ENCODE peak calls at places on chromosome 21, in nine cellular contexts. One of them, this sample, is unnamed.

GRCh38 chr21:17732306-17732705 is 86.8 kb downstream of the C21orf91 start:
- DNase-seq in progenitor cell of endocrine pancreas: no peak
- DNase-seq in BJ: no peak
- DNase-seq in heart left ventricle: no peak
- DNase-seq in IMR-90: peak
- DNase-seq in transverse colon: no peak
- DNase-seq in A549: no peak
- DNase-seq in neural progenitor cell: no peak
- DNase-seq in CD14-positive monocyte: no peak
- DNase-seq in this sample: no peak

GRCh38 chr21:21018841-21019240 is 20.6 kb downstream of the NCAM2 start:
- DNase-seq in progenitor cell of endocrine pancreas: no peak
- DNase-seq in BJ: no peak
- DNase-seq in heart left ventricle: no peak
- DNase-seq in IMR-90: no peak
- DNase-seq in transverse colon: no peak
- DNase-seq in A549: no peak
- DNase-seq in neural progenitor cell: no peak
- DNase-seq in CD14-positive monocyte: no peak
- DNase-seq in this sample: no peak

GRCh38 chr21:14968029-14968428 is 96.8 kb downstream of the NRIP1 start:
- DNase-seq in progenitor cell of endocrine pancreas: no peak
- DNase-seq in BJ: no peak
- DNase-seq in heart left ventricle: no peak
- DNase-seq in IMR-90: no peak
- DNase-seq in transverse colon: no peak
- DNase-seq in A549: no peak
- DNase-seq in neural progenitor cell: no peak
- DNase-seq in CD14-positive monocyte: no peak
- DNase-seq in this sample: no peak

GRCh38 chr21:38439336-38439900 is 58.9 kb downstream of the ERG start:
- DNase-seq in progenitor cell of endocrine pancreas: no peak
- DNase-seq in BJ: no peak
- DNase-seq in heart left ventricle: no peak
- DNase-seq in IMR-90: no peak
- DNase-seq in transverse colon: no peak
- DNase-seq in A549: no peak
- DNase-seq in neural progenitor cell: no peak
- DNase-seq in CD14-positive monocyte: no peak
- DNase-seq in this sample: no peak

GRCh38 chr21:38242036-38242435 is 14.8 kb upstream of the KCNJ15 start:
- DNase-seq in progenitor cell of endocrine pancreas: no peak
- DNase-seq in BJ: no peak
- DNase-seq in heart left ventricle: no peak
- DNase-seq in IMR-90: no peak
- DNase-seq in transverse colon: no peak
- DNase-seq in A549: no peak
- DNase-seq in neural progenitor cell: no peak
- DNase-seq in CD14-positive monocyte: no peak
- DNase-seq in this sample: no peak

GRCh38 chr21:34132202-34132601 is 58.8 kb downstream of the MRPS6 start:
- DNase-seq in progenitor cell of endocrine pancreas: no peak
- DNase-seq in BJ: no peak
- DNase-seq in heart left ventricle: no peak
- DNase-seq in IMR-90: no peak
- DNase-seq in transverse colon: no peak
- DNase-seq in A549: no peak
- DNase-seq in neural progenitor cell: no peak
- DNase-seq in CD14-positive monocyte: no peak
- DNase-seq in this sample: no peak

GRCh38 chr21:30600787-30601186 is at the start of gene KRTAP22-1:
- DNase-seq in progenitor cell of endocrine pancreas: no peak
- DNase-seq in BJ: no peak
- DNase-seq in heart left ventricle: no peak
- DNase-seq in IMR-90: no peak
- DNase-seq in transverse colon: no peak
- DNase-seq in A549: no peak
- DNase-seq in neural progenitor cell: no peak
- DNase-seq in CD14-positive monocyte: no peak
- DNase-seq in this sample: no peak

GRCh38 chr21:27390384-27390783 is 423.5 kb upstream of the ADAMTS5 start:
- DNase-seq in progenitor cell of endocrine pancreas: no peak
- DNase-seq in BJ: no peak
- DNase-seq in heart left ventricle: no peak
- DNase-seq in IMR-90: no peak
- DNase-seq in transverse colon: no peak
- DNase-seq in A549: no peak
- DNase-seq in neural progenitor cell: no peak
- DNase-seq in CD14-positive monocyte: no peak
- DNase-seq in this sample: no peak

GRCh38 chr21:23160914-23161313 is 2162.7 kb downstream of the NCAM2 start:
- DNase-seq in progenitor cell of endocrine pancreas: no peak
- DNase-seq in BJ: no peak
- DNase-seq in heart left ventricle: no peak
- DNase-seq in IMR-90: no peak
- DNase-seq in transverse colon: no peak
- DNase-seq in A549: no peak
- DNase-seq in neural progenitor cell: no peak
- DNase-seq in CD14-positive monocyte: no peak
- DNase-seq in this sample: no peak

GRCh38 chr21:31781737-31782136 is 49.8 kb upstream of the SCAF4 start:
- DNase-seq in progenitor cell of endocrine pancreas: no peak
- DNase-seq in BJ: no peak
- DNase-seq in heart left ventricle: no peak
- DNase-seq in IMR-90: peak
- DNase-seq in transverse colon: no peak
- DNase-seq in A549: peak
- DNase-seq in neural progenitor cell: no peak
- DNase-seq in CD14-positive monocyte: peak
- DNase-seq in this sample: no peak

GRCh38 chr21:37032877-37033471 is 26.5 kb downstream of the RIPPLY3 start:
- DNase-seq in progenitor cell of endocrine pancreas: no peak
- DNase-seq in BJ: peak
- DNase-seq in heart left ventricle: no peak
- DNase-seq in IMR-90: peak
- DNase-seq in transverse colon: no peak
- DNase-seq in A549: peak
- DNase-seq in neural progenitor cell: no peak
- DNase-seq in CD14-positive monocyte: no peak
- DNase-seq in this sample: no peak

GRCh38 chr21:33278736-33279135 is 12.6 kb downstream of the IL10RB start:
- DNase-seq in progenitor cell of endocrine pancreas: no peak
- DNase-seq in BJ: no peak
- DNase-seq in heart left ventricle: no peak
- DNase-seq in IMR-90: peak
- DNase-seq in transverse colon: no peak
- DNase-seq in A549: no peak
- DNase-seq in neural progenitor cell: no peak
- DNase-seq in CD14-positive monocyte: no peak
- DNase-seq in this sample: no peak

GRCh38 chr21:14520535-14520934 is 25.6 kb downstream of the SAMSN1 start:
- DNase-seq in progenitor cell of endocrine pancreas: no peak
- DNase-seq in BJ: no peak
- DNase-seq in heart left ventricle: no peak
- DNase-seq in IMR-90: no peak
- DNase-seq in transverse colon: no peak
- DNase-seq in A549: no peak
- DNase-seq in neural progenitor cell: no peak
- DNase-seq in CD14-positive monocyte: peak
- DNase-seq in this sample: no peak

GRCh38 chr21:9774347-9774746 is 747.0 kb upstream of the TPTE start:
- DNase-seq in progenitor cell of endocrine pancreas: no peak
- DNase-seq in BJ: no peak
- DNase-seq in heart left ventricle: no peak
- DNase-seq in IMR-90: no peak
- DNase-seq in transverse colon: no peak
- DNase-seq in A549: no peak
- DNase-seq in neural progenitor cell: no peak
- DNase-seq in CD14-positive monocyte: no peak
- DNase-seq in this sample: no peak

DNA sequence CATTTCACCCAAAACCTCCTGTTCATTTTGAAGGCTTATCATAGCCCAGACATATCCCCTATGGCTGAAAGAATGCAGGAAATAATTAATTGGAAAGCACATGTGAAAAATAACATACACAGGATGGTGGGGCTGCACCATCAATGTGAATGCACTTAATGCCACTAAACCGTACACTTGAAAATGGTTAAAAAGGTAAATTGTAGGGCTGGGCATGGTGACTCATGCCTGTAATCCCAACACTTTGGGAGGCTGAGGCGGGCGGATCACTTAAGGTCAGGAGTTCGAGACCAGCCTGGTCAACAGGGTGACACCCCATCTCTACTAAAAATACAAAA is 98.7 kb upstream of the BACE2 start:
- DNase-seq in progenitor cell of endocrine pancreas: no peak
- DNase-seq in BJ: no peak
- DNase-seq in heart left ventricle: no peak
- DNase-seq in IMR-90: no peak
- DNase-seq in transverse colon: no peak
- DNase-seq in A549: no peak
- DNase-seq in neural progenitor cell: no peak
- DNase-seq in CD14-positive monocyte: no peak
- DNase-seq in this sample: no peak
- TF ChIP-seq CTCF in progenitor cell of endocrine pancreas: no peak
- TF ChIP-seq CTCF in BJ: no peak
- TF ChIP-seq CTCF in heart left ventricle: peak
- TF ChIP-seq CTCF in IMR-90: no peak
- TF ChIP-seq CTCF in transverse colon: no peak
- TF ChIP-seq CTCF in A549: no peak
- TF ChIP-seq CTCF in neural progenitor cell: no peak
- TF ChIP-seq CTCF in CD14-positive monocyte: peak
- TF ChIP-seq CTCF in this sample: no peak

GRCh38 chr21:29374481-29374880 is 75.8 kb downstream of the BACH1 start:
- DNase-seq in progenitor cell of endocrine pancreas: no peak
- DNase-seq in BJ: no peak
- DNase-seq in heart left ventricle: no peak
- DNase-seq in IMR-90: no peak
- DNase-seq in transverse colon: no peak
- DNase-seq in A549: no peak
- DNase-seq in neural progenitor cell: no peak
- DNase-seq in CD14-positive monocyte: no peak
- DNase-seq in this sample: no peak

GRCh38 chr21:29379517-29380054 is 80.9 kb downstream of the BACH1 start:
- DNase-seq in progenitor cell of endocrine pancreas: no peak
- DNase-seq in BJ: no peak
- DNase-seq in heart left ventricle: no peak
- DNase-seq in IMR-90: no peak
- DNase-seq in transverse colon: no peak
- DNase-seq in A549: no peak
- DNase-seq in neural progenitor cell: no peak
- DNase-seq in CD14-positive monocyte: no peak
- DNase-seq in this sample: no peak

GRCh38 chr21:29378814-29379213 is 80.1 kb downstream of the BACH1 start:
- DNase-seq in progenitor cell of endocrine pancreas: no peak
- DNase-seq in BJ: no peak
- DNase-seq in heart left ventricle: no peak
- DNase-seq in IMR-90: peak
- DNase-seq in transverse colon: no peak
- DNase-seq in A549: no peak
- DNase-seq in neural progenitor cell: no peak
- DNase-seq in CD14-positive monocyte: no peak
- DNase-seq in this sample: no peak

GRCh38 chr21:29377266-29377665 is 78.5 kb downstream of the BACH1 start:
- DNase-seq in progenitor cell of endocrine pancreas: no peak
- DNase-seq in BJ: no peak
- DNase-seq in heart left ventricle: no peak
- DNase-seq in IMR-90: no peak
- DNase-seq in transverse colon: no peak
- DNase-seq in A549: no peak
- DNase-seq in neural progenitor cell: no peak
- DNase-seq in CD14-positive monocyte: no peak
- DNase-seq in this sample: no peak

GRCh38 chr21:29376556-29376955 is 77.8 kb downstream of the BACH1 start:
- DNase-seq in progenitor cell of endocrine pancreas: no peak
- DNase-seq in BJ: no peak
- DNase-seq in heart left ventricle: peak
- DNase-seq in IMR-90: no peak
- DNase-seq in transverse colon: peak
- DNase-seq in A549: peak
- DNase-seq in neural progenitor cell: peak
- DNase-seq in CD14-positive monocyte: peak
- DNase-seq in this sample: peak
- TF ChIP-seq CTCF in progenitor cell of endocrine pancreas: peak
- TF ChIP-seq CTCF in BJ: peak
- TF ChIP-seq CTCF in heart left ventricle: peak
- TF ChIP-seq CTCF in IMR-90: peak
- TF ChIP-seq CTCF in transverse colon: peak
- TF ChIP-seq CTCF in A549: peak
- TF ChIP-seq CTCF in neural progenitor cell: peak
- TF ChIP-seq CTCF in CD14-positive monocyte: peak
- TF ChIP-seq CTCF in this sample: peak

DNA sequence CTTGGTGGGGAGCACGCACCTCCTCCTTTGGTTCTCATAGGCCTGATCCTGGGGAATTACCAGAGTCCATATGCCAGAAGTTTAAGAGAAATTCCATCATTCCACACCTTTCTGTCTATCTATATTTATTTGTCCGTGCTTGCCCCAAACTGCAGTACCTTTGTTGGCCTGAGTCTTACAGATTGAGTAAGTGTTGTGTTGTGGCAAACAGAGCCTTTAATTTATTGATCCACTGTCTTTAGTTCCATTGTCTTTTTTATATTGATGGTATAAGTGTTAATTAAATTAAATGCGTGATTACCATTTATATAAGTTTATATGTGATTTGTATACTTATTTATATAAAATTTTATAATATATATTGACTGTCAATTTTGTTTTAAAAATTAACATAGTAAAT is 4.9 kb downstream of the SH3BGR start:
- DNase-seq in progenitor cell of endocrine pancreas: no peak
- DNase-seq in BJ: no peak
- DNase-seq in heart left ventricle: no peak
- DNase-seq in IMR-90: no peak
- DNase-seq in transverse colon: no peak
- DNase-seq in A549: no peak
- DNase-seq in neural progenitor cell: peak
- DNase-seq in CD14-positive monocyte: no peak
- DNase-seq in this sample: no peak
- TF ChIP-seq CTCF in progenitor cell of endocrine pancreas: peak
- TF ChIP-seq CTCF in BJ: peak
- TF ChIP-seq CTCF in heart left ventricle: peak
- TF ChIP-seq CTCF in IMR-90: no peak
- TF ChIP-seq CTCF in transverse colon: peak
- TF ChIP-seq CTCF in A549: no peak
- TF ChIP-seq CTCF in neural progenitor cell: peak
- TF ChIP-seq CTCF in CD14-positive monocyte: peak
- TF ChIP-seq CTCF in this sample: peak

DNA sequence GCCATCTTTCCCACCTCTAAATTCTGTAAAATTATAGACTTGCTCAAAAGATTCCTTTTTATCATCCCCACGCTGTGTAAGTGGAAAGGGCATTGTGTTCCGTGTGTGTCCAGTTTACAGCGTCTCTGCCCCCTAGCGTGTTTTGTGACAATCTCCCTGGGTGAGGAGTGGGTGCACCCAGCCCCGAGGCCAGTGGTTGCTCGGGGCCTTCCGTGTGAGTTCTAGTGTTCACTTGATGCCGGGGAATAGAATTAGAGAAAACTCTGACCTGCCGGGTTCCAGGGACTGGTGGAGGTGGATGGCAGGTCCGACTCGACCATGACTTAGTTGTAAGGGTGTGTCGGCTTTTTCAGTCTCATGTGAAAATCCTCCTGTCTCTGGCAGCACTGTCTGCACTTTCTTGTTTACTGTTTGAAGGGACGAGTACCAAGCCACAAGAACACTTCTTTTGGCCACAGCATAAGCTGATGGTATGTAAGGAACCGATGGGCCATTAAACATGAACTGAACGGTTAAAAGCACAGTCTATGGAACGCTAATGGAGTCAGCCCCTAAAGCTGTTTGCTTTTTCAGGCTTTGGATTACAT is 61.9 kb downstream of the POFUT2 start:
- DNase-seq in progenitor cell of endocrine pancreas: no peak
- DNase-seq in BJ: no peak
- DNase-seq in heart left ventricle: no peak
- DNase-seq in IMR-90: no peak
- DNase-seq in transverse colon: no peak
- DNase-seq in A549: no peak
- DNase-seq in neural progenitor cell: no peak
- DNase-seq in CD14-positive monocyte: no peak
- DNase-seq in this sample: no peak
- TF ChIP-seq CTCF in progenitor cell of endocrine pancreas: no peak
- TF ChIP-seq CTCF in BJ: no peak
- TF ChIP-seq CTCF in heart left ventricle: no peak
- TF ChIP-seq CTCF in IMR-90: no peak
- TF ChIP-seq CTCF in transverse colon: no peak
- TF ChIP-seq CTCF in A549: no peak
- TF ChIP-seq CTCF in neural progenitor cell: no peak
- TF ChIP-seq CTCF in CD14-positive monocyte: no peak
- TF ChIP-seq CTCF in this sample: no peak

This sample was measured in neural crest cell.